ENCODE peak calls at places on chromosomes 7 and 10, in six cellular contexts. One of them, this sample, is unnamed.

GRCh38 chr10:96984512-96985225 is 152.6 kb downstream of the LCOR start:
- DNase-seq in stomach: no peak
- DNase-seq in PC-9: no peak
- DNase-seq in SK-N-SH: no peak
- DNase-seq in naive thymus-derived CD4-positive, alpha-beta T cell: no peak
- DNase-seq in GM23248: no peak
- DNase-seq in this sample: no peak

GRCh38 chr10:83957168-83957750 is 182.1 kb upstream of the GHITM start:
- DNase-seq in stomach: no peak
- DNase-seq in PC-9: no peak
- DNase-seq in SK-N-SH: no peak
- DNase-seq in naive thymus-derived CD4-positive, alpha-beta T cell: no peak
- DNase-seq in GM23248: no peak
- DNase-seq in this sample: no peak

GRCh38 chr10:21502371-21502765 is 23.1 kb downstream of the SKIDA1 start:
- DNase-seq in stomach: no peak
- DNase-seq in PC-9: no peak
- DNase-seq in SK-N-SH: no peak
- DNase-seq in naive thymus-derived CD4-positive, alpha-beta T cell: no peak
- DNase-seq in GM23248: no peak
- DNase-seq in this sample: no peak

GRCh38 chr10:78181381-78182055 is 147.9 kb downstream of the RPS24 start:
- DNase-seq in stomach: no peak
- DNase-seq in PC-9: no peak
- DNase-seq in SK-N-SH: no peak
- DNase-seq in naive thymus-derived CD4-positive, alpha-beta T cell: no peak
- DNase-seq in GM23248: no peak
- DNase-seq in this sample: no peak

GRCh38 chr7:716636-717035 is 9.9 kb upstream of the DNAAF5 start:
- DNase-seq in stomach: no peak
- DNase-seq in PC-9: no peak
- DNase-seq in SK-N-SH: no peak
- DNase-seq in naive thymus-derived CD4-positive, alpha-beta T cell: no peak
- DNase-seq in GM23248: no peak
- DNase-seq in this sample: no peak

GRCh38 chr7:52100-52499 is 140.3 kb upstream of the FAM20C start:
- DNase-seq in stomach: no peak
- DNase-seq in PC-9: no peak
- DNase-seq in SK-N-SH: no peak
- DNase-seq in naive thymus-derived CD4-positive, alpha-beta T cell: no peak
- DNase-seq in GM23248: no peak
- DNase-seq in this sample: no peak

GRCh38 chr7:97187067-97187466 is 69.6 kb downstream of the SDHAF3 start:
- DNase-seq in stomach: no peak
- DNase-seq in PC-9: no peak
- DNase-seq in SK-N-SH: no peak
- DNase-seq in naive thymus-derived CD4-positive, alpha-beta T cell: no peak
- DNase-seq in GM23248: peak; percentile 61
- DNase-seq in this sample: no peak

GRCh38 chr7:134547738-134548054 is 1.2 kb upstream of the AKR1B15 start:
- DNase-seq in stomach: peak; percentile 78
- DNase-seq in PC-9: peak; percentile 75
- DNase-seq in SK-N-SH: no peak
- DNase-seq in naive thymus-derived CD4-positive, alpha-beta T cell: no peak
- DNase-seq in GM23248: peak; percentile 86
- DNase-seq in this sample: no peak

GRCh38 chr10:116972136-116972535 is 32.9 kb downstream of the SHTN1 start:
- DNase-seq in stomach: no peak
- DNase-seq in PC-9: no peak
- DNase-seq in SK-N-SH: no peak
- DNase-seq in naive thymus-derived CD4-positive, alpha-beta T cell: no peak
- DNase-seq in GM23248: no peak
- DNase-seq in this sample: peak; percentile 3

GRCh38 chr10:114045071-114045737 is 1.5 kb downstream of the ADRB1 start:
- DNase-seq in stomach: peak; percentile 51
- DNase-seq in PC-9: no peak
- DNase-seq in SK-N-SH: peak; percentile 71
- DNase-seq in naive thymus-derived CD4-positive, alpha-beta T cell: peak; percentile 2
- DNase-seq in GM23248: peak; percentile 52
- DNase-seq in this sample: no peak

GRCh38 chr10:63431962-63432797 is 33.6 kb downstream of the JMJD1C start:
- DNase-seq in stomach: no peak
- DNase-seq in PC-9: peak; percentile 38
- DNase-seq in SK-N-SH: no peak
- DNase-seq in naive thymus-derived CD4-positive, alpha-beta T cell: no peak
- DNase-seq in GM23248: peak; percentile 14
- DNase-seq in this sample: no peak

GRCh38 chr7:78487464-78487863 is 688.9 kb downstream of the PHTF2 start:
- DNase-seq in stomach: no peak
- DNase-seq in PC-9: no peak
- DNase-seq in SK-N-SH: peak; percentile 34
- DNase-seq in naive thymus-derived CD4-positive, alpha-beta T cell: no peak
- DNase-seq in GM23248: no peak
- DNase-seq in this sample: no peak

GRCh38 chr10:72445851-72446250 is 91.1 kb upstream of the DNAJB12 start:
- DNase-seq in stomach: no peak
- DNase-seq in PC-9: no peak
- DNase-seq in SK-N-SH: no peak
- DNase-seq in naive thymus-derived CD4-positive, alpha-beta T cell: no peak
- DNase-seq in GM23248: no peak
- DNase-seq in this sample: no peak

GRCh38 chr10:70528726-70529362 is 50.3 kb downstream of the PALD1 start:
- DNase-seq in stomach: no peak
- DNase-seq in PC-9: peak; percentile 54
- DNase-seq in SK-N-SH: peak; percentile 79
- DNase-seq in naive thymus-derived CD4-positive, alpha-beta T cell: no peak
- DNase-seq in GM23248: peak; percentile 78
- DNase-seq in this sample: no peak

GRCh38 chr7:27560706-27561235 is 101.9 kb downstream of the HIBADH start:
- DNase-seq in stomach: no peak
- DNase-seq in PC-9: no peak
- DNase-seq in SK-N-SH: no peak
- DNase-seq in naive thymus-derived CD4-positive, alpha-beta T cell: no peak
- DNase-seq in GM23248: peak; percentile 76
- DNase-seq in this sample: no peak

GRCh38 chr10:70115948-70116682 is 16.5 kb downstream of the AIFM2 start:
- DNase-seq in stomach: peak; percentile 71
- DNase-seq in PC-9: no peak
- DNase-seq in SK-N-SH: peak; percentile 80
- DNase-seq in naive thymus-derived CD4-positive, alpha-beta T cell: peak; percentile 66
- DNase-seq in GM23248: peak; percentile 48
- DNase-seq in this sample: peak; percentile 26

GRCh38 chr10:17802966-17803365 is 6.2 kb upstream of the MRC1 start:
- DNase-seq in stomach: no peak
- DNase-seq in PC-9: no peak
- DNase-seq in SK-N-SH: no peak
- DNase-seq in naive thymus-derived CD4-positive, alpha-beta T cell: no peak
- DNase-seq in GM23248: peak; percentile 61
- DNase-seq in this sample: no peak

GRCh38 chr10:31910016-31910415 is 18.6 kb downstream of the ARHGAP12 start:
- DNase-seq in stomach: no peak
- DNase-seq in PC-9: no peak
- DNase-seq in SK-N-SH: no peak
- DNase-seq in naive thymus-derived CD4-positive, alpha-beta T cell: no peak
- DNase-seq in GM23248: no peak
- DNase-seq in this sample: no peak

GRCh38 chr7:110944966-110945644 is 145.8 kb upstream of the LRRN3 start:
- DNase-seq in stomach: no peak
- DNase-seq in PC-9: no peak
- DNase-seq in SK-N-SH: no peak
- DNase-seq in naive thymus-derived CD4-positive, alpha-beta T cell: no peak
- DNase-seq in GM23248: no peak
- DNase-seq in this sample: no peak

GRCh38 chr10:69869291-69869841 is 67.7 kb downstream of the COL13A1 start:
- DNase-seq in stomach: peak; percentile 66
- DNase-seq in PC-9: peak; percentile 95
- DNase-seq in SK-N-SH: peak; percentile 61
- DNase-seq in naive thymus-derived CD4-positive, alpha-beta T cell: no peak
- DNase-seq in GM23248: peak; percentile 88
- DNase-seq in this sample: no peak

GRCh38 chr7:3807825-3808224 is 506.8 kb downstream of the SDK1 start:
- DNase-seq in stomach: no peak
- DNase-seq in PC-9: no peak
- DNase-seq in SK-N-SH: no peak
- DNase-seq in naive thymus-derived CD4-positive, alpha-beta T cell: no peak
- DNase-seq in GM23248: no peak
- DNase-seq in this sample: no peak

GRCh38 chr7:23410446-23411183 is 59.7 kb downstream of the IGF2BP3 start:
- DNase-seq in stomach: no peak
- DNase-seq in PC-9: no peak
- DNase-seq in SK-N-SH: no peak
- DNase-seq in naive thymus-derived CD4-positive, alpha-beta T cell: no peak
- DNase-seq in GM23248: no peak
- DNase-seq in this sample: no peak

GRCh38 chr7:47091141-47091540 is 490.8 kb downstream of the TNS3 start:
- DNase-seq in stomach: no peak
- DNase-seq in PC-9: no peak
- DNase-seq in SK-N-SH: no peak
- DNase-seq in naive thymus-derived CD4-positive, alpha-beta T cell: no peak
- DNase-seq in GM23248: peak; percentile 67
- DNase-seq in this sample: no peak

GRCh38 chr7:18693401-18693800 is 197.9 kb downstream of the HDAC9 start:
- DNase-seq in stomach: no peak
- DNase-seq in PC-9: no peak
- DNase-seq in SK-N-SH: peak; percentile 25
- DNase-seq in naive thymus-derived CD4-positive, alpha-beta T cell: no peak
- DNase-seq in GM23248: peak; percentile 92
- DNase-seq in this sample: no peak

GRCh38 chr7:18698258-18698734 is 202.7 kb downstream of the HDAC9 start:
- DNase-seq in stomach: no peak
- DNase-seq in PC-9: no peak
- DNase-seq in SK-N-SH: peak; percentile 43
- DNase-seq in naive thymus-derived CD4-positive, alpha-beta T cell: no peak
- DNase-seq in GM23248: no peak
- DNase-seq in this sample: no peak

GRCh38 chr7:18694911-18695310 is 199.4 kb downstream of the HDAC9 start:
- DNase-seq in stomach: no peak
- DNase-seq in PC-9: no peak
- DNase-seq in SK-N-SH: no peak
- DNase-seq in naive thymus-derived CD4-positive, alpha-beta T cell: no peak
- DNase-seq in GM23248: no peak
- DNase-seq in this sample: no peak

GRCh38 chr7:18693826-18694225 is 198.3 kb downstream of the HDAC9 start:
- DNase-seq in stomach: no peak
- DNase-seq in PC-9: no peak
- DNase-seq in SK-N-SH: no peak
- DNase-seq in naive thymus-derived CD4-positive, alpha-beta T cell: no peak
- DNase-seq in GM23248: peak; percentile 6
- DNase-seq in this sample: no peak

GRCh38 chr7:18694484-18694883 is 198.9 kb downstream of the HDAC9 start:
- DNase-seq in stomach: no peak
- DNase-seq in PC-9: no peak
- DNase-seq in SK-N-SH: no peak
- DNase-seq in naive thymus-derived CD4-positive, alpha-beta T cell: no peak
- DNase-seq in GM23248: no peak
- DNase-seq in this sample: no peak
- H3K4me3 ChIP-seq in stomach: no peak overlapping the region
- H3K4me3 ChIP-seq in PC-9: no peak overlapping the region
- H3K4me3 ChIP-seq in SK-N-SH: no peak overlapping the region
- H3K4me3 ChIP-seq in naive thymus-derived CD4-positive, alpha-beta T cell: no peak overlapping the region
- H3K4me3 ChIP-seq in GM23248: no peak overlapping the region
- H3K4me3 ChIP-seq in this sample: no peak overlapping the region

GRCh38 chr7:155346285-155346684 is 48.6 kb downstream of the INSIG1 start:
- DNase-seq in stomach: no peak
- DNase-seq in PC-9: no peak
- DNase-seq in SK-N-SH: no peak
- DNase-seq in naive thymus-derived CD4-positive, alpha-beta T cell: no peak
- DNase-seq in GM23248: no peak
- DNase-seq in this sample: no peak

GRCh38 chr7:155344618-155345433 is 47.1 kb downstream of the INSIG1 start:
- DNase-seq in stomach: peak; percentile 84
- DNase-seq in PC-9: peak; percentile 66
- DNase-seq in SK-N-SH: peak; percentile 99
- DNase-seq in naive thymus-derived CD4-positive, alpha-beta T cell: peak; percentile 93
- DNase-seq in GM23248: peak; percentile 80
- DNase-seq in this sample: peak; percentile 78

GRCh38 chr7:155344270-155344617 is 46.6 kb downstream of the INSIG1 start:
- DNase-seq in stomach: no peak
- DNase-seq in PC-9: no peak
- DNase-seq in SK-N-SH: no peak
- DNase-seq in naive thymus-derived CD4-positive, alpha-beta T cell: no peak
- DNase-seq in GM23248: no peak
- DNase-seq in this sample: no peak

GRCh38 chr7:155343661-155344121 is 46.0 kb downstream of the INSIG1 start:
- DNase-seq in stomach: no peak
- DNase-seq in PC-9: no peak
- DNase-seq in SK-N-SH: no peak
- DNase-seq in naive thymus-derived CD4-positive, alpha-beta T cell: no peak
- DNase-seq in GM23248: no peak
- DNase-seq in this sample: no peak

GRCh38 chr7:155345490-155345889 is 47.8 kb downstream of the INSIG1 start:
- DNase-seq in stomach: no peak
- DNase-seq in PC-9: no peak
- DNase-seq in SK-N-SH: no peak
- DNase-seq in naive thymus-derived CD4-positive, alpha-beta T cell: no peak
- DNase-seq in GM23248: no peak
- DNase-seq in this sample: no peak
- H3K4me3 ChIP-seq in stomach: no peak overlapping the region
- H3K4me3 ChIP-seq in PC-9: no peak overlapping the region
- H3K4me3 ChIP-seq in SK-N-SH: peak overlapping the region; percentile 51
- H3K4me3 ChIP-seq in naive thymus-derived CD4-positive, alpha-beta T cell: no peak overlapping the region
- H3K4me3 ChIP-seq in GM23248: no peak overlapping the region
- H3K4me3 ChIP-seq in this sample: no peak overlapping the region

GRCh38 chr10:127989481-127989964 is 82.6 kb downstream of the PTPRE start:
- DNase-seq in stomach: no peak
- DNase-seq in PC-9: no peak
- DNase-seq in SK-N-SH: peak; percentile 41
- DNase-seq in naive thymus-derived CD4-positive, alpha-beta T cell: no peak
- DNase-seq in GM23248: no peak
- DNase-seq in this sample: no peak
- H3K4me3 ChIP-seq in stomach: no peak overlapping the region
- H3K4me3 ChIP-seq in PC-9: no peak overlapping the region
- H3K4me3 ChIP-seq in SK-N-SH: no peak overlapping the region
- H3K4me3 ChIP-seq in naive thymus-derived CD4-positive, alpha-beta T cell: no peak overlapping the region
- H3K4me3 ChIP-seq in GM23248: no peak overlapping the region
- H3K4me3 ChIP-seq in this sample: no peak overlapping the region

GRCh38 chr10:14658331-14659122 is 116.2 kb downstream of the FAM107B start:
- DNase-seq in stomach: no peak
- DNase-seq in PC-9: peak; percentile 95
- DNase-seq in SK-N-SH: no peak
- DNase-seq in naive thymus-derived CD4-positive, alpha-beta T cell: no peak
- DNase-seq in GM23248: peak; percentile 78
- DNase-seq in this sample: no peak

GRCh38 chr10:14659626-14660196 is 115.0 kb downstream of the FAM107B start:
- DNase-seq in stomach: peak; percentile 37
- DNase-seq in PC-9: no peak
- DNase-seq in SK-N-SH: no peak
- DNase-seq in naive thymus-derived CD4-positive, alpha-beta T cell: peak; percentile 16
- DNase-seq in GM23248: peak; percentile 5
- DNase-seq in this sample: no peak

GRCh38 chr10:14661818-14662217 is 112.9 kb downstream of the FAM107B start:
- DNase-seq in stomach: no peak
- DNase-seq in PC-9: no peak
- DNase-seq in SK-N-SH: no peak
- DNase-seq in naive thymus-derived CD4-positive, alpha-beta T cell: no peak
- DNase-seq in GM23248: peak; percentile 9
- DNase-seq in this sample: no peak

GRCh38 chr10:14664345-14664744 is 110.4 kb downstream of the FAM107B start:
- DNase-seq in stomach: no peak
- DNase-seq in PC-9: no peak
- DNase-seq in SK-N-SH: no peak
- DNase-seq in naive thymus-derived CD4-positive, alpha-beta T cell: no peak
- DNase-seq in GM23248: no peak
- DNase-seq in this sample: no peak

GRCh38 chr10:14660872-14661271 is 113.8 kb downstream of the FAM107B start:
- DNase-seq in stomach: no peak
- DNase-seq in PC-9: no peak
- DNase-seq in SK-N-SH: no peak
- DNase-seq in naive thymus-derived CD4-positive, alpha-beta T cell: no peak
- DNase-seq in GM23248: no peak
- DNase-seq in this sample: no peak
- H3K4me3 ChIP-seq in stomach: no peak overlapping the region
- H3K4me3 ChIP-seq in PC-9: no peak overlapping the region
- H3K4me3 ChIP-seq in SK-N-SH: no peak overlapping the region
- H3K4me3 ChIP-seq in naive thymus-derived CD4-positive, alpha-beta T cell: no peak overlapping the region
- H3K4me3 ChIP-seq in GM23248: no peak overlapping the region
- H3K4me3 ChIP-seq in this sample: no peak overlapping the region